ENCODE peak calls at places on chromosomes 12 and 14, in five cellular contexts. One of them, this sample, is unnamed.

GRCh38 chr14:31068235-31068634 is 42.1 kb upstream of the STRN3 start:
- DNase-seq in fibroblast of mammary gland: no peak
- DNase-seq in WERI-Rb-1: no peak
- DNase-seq in activated naive CD4-positive, alpha-beta T cell: no peak
- DNase-seq in NCI-H69: no peak
- DNase-seq in this sample: no peak

GRCh38 chr12:93292731-93293566 is 84.8 kb upstream of the NUDT4 start:
- DNase-seq in WERI-Rb-1: no peak
- DNase-seq in activated naive CD4-positive, alpha-beta T cell: no peak
- DNase-seq in NCI-H69: peak
- DNase-seq in fibroblast of mammary gland: no peak
- DNase-seq in this sample: no peak

GRCh38 chr14:80390911-80391310 is 179.6 kb upstream of the DIO2 start:
- DNase-seq in activated naive CD4-positive, alpha-beta T cell: no peak
- DNase-seq in NCI-H69: peak
- DNase-seq in fibroblast of mammary gland: peak
- DNase-seq in WERI-Rb-1: no peak
- DNase-seq in this sample: no peak

GRCh38 chr12:113610698-113611097 is 139.0 kb upstream of the LHX5 start:
- DNase-seq in WERI-Rb-1: no peak
- DNase-seq in fibroblast of mammary gland: no peak
- DNase-seq in NCI-H69: no peak
- DNase-seq in activated naive CD4-positive, alpha-beta T cell: no peak
- DNase-seq in this sample: no peak

GRCh38 chr14:89000007-89000942 is 175.8 kb downstream of the TTC8 start:
- DNase-seq in activated naive CD4-positive, alpha-beta T cell: no peak
- DNase-seq in WERI-Rb-1: peak
- DNase-seq in fibroblast of mammary gland: peak
- DNase-seq in NCI-H69: peak
- DNase-seq in this sample: peak

GRCh38 chr12:108573310-108573709 is 10.9 kb downstream of the ISCU start:
- DNase-seq in NCI-H69: no peak
- DNase-seq in WERI-Rb-1: no peak
- DNase-seq in fibroblast of mammary gland: peak
- DNase-seq in activated naive CD4-positive, alpha-beta T cell: no peak
- DNase-seq in this sample: no peak

GRCh38 chr14:52862652-52863338 is 71.4 kb upstream of the GNPNAT1 start:
- DNase-seq in WERI-Rb-1: no peak
- DNase-seq in NCI-H69: no peak
- DNase-seq in activated naive CD4-positive, alpha-beta T cell: no peak
- DNase-seq in fibroblast of mammary gland: peak
- DNase-seq in this sample: no peak

GRCh38 chr12:43347026-43347425 is 205.0 kb downstream of the ADAMTS20 start:
- DNase-seq in activated naive CD4-positive, alpha-beta T cell: no peak
- DNase-seq in NCI-H69: no peak
- DNase-seq in WERI-Rb-1: no peak
- DNase-seq in fibroblast of mammary gland: no peak
- DNase-seq in this sample: peak

GRCh38 chr12:57966536-57966935 is 25.2 kb downstream of the ATP23 start:
- DNase-seq in fibroblast of mammary gland: no peak
- DNase-seq in NCI-H69: no peak
- DNase-seq in WERI-Rb-1: no peak
- DNase-seq in activated naive CD4-positive, alpha-beta T cell: no peak
- DNase-seq in this sample: no peak

GRCh38 chr14:24261256-24261968 is 1.6 kb downstream of the TGM1 start:
- DNase-seq in activated naive CD4-positive, alpha-beta T cell: no peak
- DNase-seq in WERI-Rb-1: no peak
- DNase-seq in fibroblast of mammary gland: no peak
- DNase-seq in NCI-H69: no peak
- DNase-seq in this sample: no peak

GRCh38 chr14:93903342-93904184 is 23.6 kb upstream of the FAM181A start:
- DNase-seq in fibroblast of mammary gland: no peak
- DNase-seq in NCI-H69: peak
- DNase-seq in activated naive CD4-positive, alpha-beta T cell: no peak
- DNase-seq in WERI-Rb-1: peak
- DNase-seq in this sample: no peak

GRCh38 chr14:79581912-79582576 is 629.3 kb downstream of the DIO2 start:
- DNase-seq in fibroblast of mammary gland: peak
- DNase-seq in activated naive CD4-positive, alpha-beta T cell: no peak
- DNase-seq in NCI-H69: no peak
- DNase-seq in WERI-Rb-1: no peak
- DNase-seq in this sample: no peak

GRCh38 chr12:39145175-39145999 is 240.0 kb upstream of the CPNE8 start:
- DNase-seq in NCI-H69: no peak
- DNase-seq in fibroblast of mammary gland: peak
- DNase-seq in WERI-Rb-1: no peak
- DNase-seq in activated naive CD4-positive, alpha-beta T cell: no peak
- DNase-seq in this sample: no peak

GRCh38 chr12:74646831-74647230 is 109.2 kb downstream of the ATXN7L3B start:
- DNase-seq in NCI-H69: peak
- DNase-seq in fibroblast of mammary gland: no peak
- DNase-seq in activated naive CD4-positive, alpha-beta T cell: no peak
- DNase-seq in WERI-Rb-1: no peak
- DNase-seq in this sample: no peak

This sample was measured in NCI-H2171 treated with DMSO at 0.1 percent for 48 hours.